ENCODE peak calls at places on chromosomes 7 and 10, in eight cellular contexts. G, W, F, D, P, H, R and E are unnamed samples. For H3K27me3, the result is how much of the 10 kb centered on the place peaks cover.

GRCh38 chr7:55534916-55535636 is 37.2 kb downstream of the VOPP1 start:
- ATAC-seq in H (peak), W (peak), F (no peak), R (no peak), D (no peak), P (no peak), G (no peak), E (no peak)

GRCh38 chr7:122273117-122273516 is 31.4 kb downstream of the FEZF1 start:
- ATAC-seq in W (no peak), P (no peak), G (no peak), F (no peak), D (no peak), R (no peak), H (no peak), E (no peak)

GRCh38 chr7:135684134-135684533 is 21.8 kb downstream of the STMP1 start:
- ATAC-seq in W (no peak), F (peak), P (peak), R (no peak), D (no peak), G (peak), H (no peak), E (no peak)

GRCh38 chr10:108434818-108435217 is 1270.3 kb upstream of the SORCS1 start:
- ATAC-seq in F (no peak), W (no peak), P (no peak), R (no peak), G (no peak), D (no peak), H (no peak), E (no peak)

GRCh38 chr10:85891471-85891870 is 475.1 kb downstream of the GRID1 start:
- ATAC-seq in D (no peak), F (no peak), R (no peak), G (no peak), W (no peak), H (no peak), P (no peak), E (no peak)

GRCh38 chr10:5195727-5196374 is 786 bp upstream of the AKR1C4 start:
- ATAC-seq in G (no peak), F (no peak), P (no peak), H (no peak), D (peak), R (no peak), W (peak), E (no peak)

GRCh38 chr7:7869036-7869435 is 99.6 kb upstream of the GLCCI1 start:
- ATAC-seq in H (no peak), D (no peak), R (no peak), P (no peak), W (no peak), G (no peak), F (peak), E (no peak)

GRCh38 chr10:26090762-26091161 is 125.8 kb upstream of the GAD2 start:
- ATAC-seq in R (no peak), W (no peak), F (no peak), H (no peak), G (no peak), D (no peak), P (no peak), E (no peak)

GRCh38 chr7:157271991-157272324 is 64.8 kb upstream of the DNAJB6 start:
- ATAC-seq in H (no peak), W (peak), D (peak), P (peak), R (peak), G (peak), F (peak), E (peak)

GRCh38 chr7:133860628-133861135 is 266.5 kb upstream of the LRGUK start:
- ATAC-seq in F (no peak), H (no peak), R (no peak), P (peak), W (no peak), D (no peak), G (no peak), E (no peak)

GRCh38 chr7:133858311-133858710 is 268.8 kb upstream of the LRGUK start:
- ATAC-seq in H (no peak), R (no peak), D (no peak), P (no peak), G (no peak), F (no peak), W (no peak), E (no peak)

GRCh38 chr7:133861876-133862275 is 265.3 kb upstream of the LRGUK start:
- ATAC-seq in G (no peak), R (no peak), W (no peak), H (no peak), F (no peak), P (no peak), D (no peak), E (no peak)

GRCh38 chr7:133859191-133859590 is 267.9 kb upstream of the LRGUK start:
- ATAC-seq in P (no peak), D (no peak), W (no peak), H (no peak), G (no peak), F (no peak), R (no peak), E (no peak)

DNA sequence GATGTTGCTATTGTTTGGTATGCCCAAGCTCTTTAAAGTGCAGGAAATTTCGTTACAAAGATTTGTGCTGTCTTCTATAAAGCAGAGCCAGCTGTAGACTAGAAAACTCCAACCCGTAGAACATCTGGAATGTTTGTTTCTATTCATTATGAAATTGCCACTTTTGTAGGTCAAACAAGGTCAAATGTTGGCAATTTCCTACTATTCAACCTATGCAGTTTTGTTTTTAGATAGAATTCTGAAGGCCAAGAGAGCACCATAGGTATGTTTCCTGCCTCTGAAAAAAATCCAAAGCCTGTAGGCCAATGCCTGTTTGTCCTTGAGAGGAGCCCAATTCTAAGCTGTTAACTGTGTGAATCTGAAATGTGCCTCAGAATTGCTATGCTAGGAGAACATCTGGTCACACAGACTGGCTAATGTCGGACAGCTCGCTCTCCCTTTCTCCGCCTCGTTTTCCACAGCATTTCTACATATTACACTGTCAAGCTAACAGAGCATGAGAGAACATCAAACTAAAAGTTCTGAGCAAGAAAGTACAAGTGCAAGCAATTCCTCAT is 267.2 kb upstream of the LRGUK start:
- ATAC-seq in W (no peak), G (no peak), R (no peak), F (no peak), H (no peak), D (no peak), P (no peak), E (no peak)
- H3K27me3 ChIP-seq in W (under half), G (under half), R (under half), F (under half), H (under half), D (under half), P (under half), E (under half)

GRCh38 chr7:40580776-40581175 is 446.0 kb downstream of the SUGCT start:
- ATAC-seq in G (no peak), F (no peak), W (no peak), D (no peak), R (no peak), P (no peak), H (no peak), E (no peak)

GRCh38 chr7:40584667-40585433 is 450.0 kb downstream of the SUGCT start:
- ATAC-seq in H (no peak), R (no peak), W (no peak), G (no peak), P (peak), D (no peak), F (no peak), E (no peak)

GRCh38 chr7:40579401-40579800 is 444.6 kb downstream of the SUGCT start:
- ATAC-seq in W (no peak), P (peak), F (no peak), H (no peak), G (no peak), R (no peak), D (no peak), E (no peak)

GRCh38 chr7:40586197-40586596 is 451.4 kb downstream of the SUGCT start:
- ATAC-seq in D (no peak), G (no peak), W (no peak), F (no peak), P (peak), R (no peak), H (no peak), E (no peak)

DNA sequence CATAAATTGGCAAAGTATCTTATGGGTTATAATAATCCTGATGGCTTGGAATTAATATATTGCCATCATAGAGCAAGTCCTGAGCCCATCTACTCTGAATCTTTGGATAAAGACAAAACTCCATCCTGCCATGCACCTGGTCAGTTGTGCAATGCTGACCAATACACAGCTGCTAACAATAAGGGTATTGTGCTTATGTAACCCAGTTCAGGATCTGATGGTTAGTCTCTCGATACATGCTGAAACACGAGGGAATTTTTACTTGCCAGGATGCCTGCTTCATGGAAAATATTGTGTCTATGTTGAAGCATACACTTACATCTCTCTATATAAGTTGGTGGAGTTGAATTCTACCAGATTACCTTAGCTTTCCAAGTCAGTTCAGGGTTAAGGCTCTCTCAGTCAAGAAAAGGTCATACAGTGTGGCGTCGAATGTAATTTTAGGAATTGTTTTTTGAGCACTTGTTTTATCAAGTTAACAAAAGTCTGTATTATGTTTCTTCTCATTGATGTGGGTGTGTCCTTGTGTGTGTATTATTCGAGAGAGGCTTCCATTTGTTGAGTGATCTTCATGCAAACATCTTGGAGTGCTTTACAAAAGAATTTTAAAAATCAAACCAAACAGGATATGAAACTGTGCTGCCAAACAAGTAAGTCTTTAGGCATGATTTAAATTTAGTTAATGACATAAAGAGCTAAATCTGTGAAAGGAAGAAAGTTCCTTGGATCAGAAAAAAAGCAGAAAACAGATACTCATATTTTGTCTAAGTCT is 449.0 kb downstream of the SUGCT start:
- ATAC-seq in F (peak), P (no peak), H (no peak), G (no peak), R (peak), D (no peak), W (peak), E (no peak)
- H3K27ac ChIP-seq in F (no peak), P (no peak), H (no peak), G (no peak), R (no peak), D (no peak), W (no peak), E (no peak)

GRCh38 chr10:101694674-101695403 is at the start of gene FBXW4:
- ATAC-seq in D (peak), G (peak), P (peak), F (peak), R (peak), H (peak), W (peak), E (peak)
- TF ChIP-seq POLR2A in D (peak), G (peak), P (peak), F (peak), R (peak), H (peak), W (peak), E (peak)

GRCh38 chr7:80302636-80303035 is 168.0 kb downstream of the GNAI1 start:
- ATAC-seq in P (peak), D (no peak), H (no peak), F (no peak), R (no peak), G (no peak), W (no peak), E (no peak)
- H3K27me3 ChIP-seq in P (under half), D (under half), H (under half), F (under half), R (under half), G (under half), W (under half), E (under half)

DNA sequence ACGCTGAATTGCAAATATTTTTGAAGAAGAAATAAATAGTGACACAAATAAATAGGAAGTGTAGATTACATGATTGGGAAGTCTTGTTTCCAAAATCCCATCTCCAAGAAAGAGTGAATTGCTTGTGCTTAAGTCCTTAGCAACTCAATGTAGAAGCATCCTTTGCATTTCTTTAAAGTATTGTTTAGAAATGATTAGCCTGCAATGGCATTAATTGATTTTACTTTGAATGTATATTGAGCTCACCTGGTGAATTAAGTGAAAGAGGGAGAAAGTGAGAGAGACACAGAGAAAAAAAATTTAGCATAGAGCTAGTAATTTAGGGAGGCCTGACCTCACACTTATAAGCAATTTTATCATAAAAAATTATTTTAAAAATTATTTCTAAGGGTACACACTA is 49.0 kb upstream of the PCLO start:
- ATAC-seq in W (no peak), H (no peak), G (no peak), P (no peak), F (no peak), R (no peak), D (no peak), E (no peak)
- H3K27ac ChIP-seq in W (no peak), H (no peak), G (no peak), P (no peak), F (no peak), R (no peak), D (no peak), E (no peak)

GRCh38 chr10:103691723-103692380 is 163.5 kb downstream of the SH3PXD2A start:
- ATAC-seq in P (no peak), D (no peak), W (no peak), F (no peak), R (no peak), G (no peak), H (peak), E (no peak)

GRCh38 chr10:103693812-103694205 is 161.6 kb downstream of the SH3PXD2A start:
- ATAC-seq in F (no peak), P (no peak), W (no peak), G (no peak), R (no peak), H (no peak), D (no peak), E (no peak)

GRCh38 chr10:103692421-103693069 is 162.8 kb downstream of the SH3PXD2A start:
- ATAC-seq in D (no peak), F (no peak), W (no peak), G (no peak), P (no peak), H (no peak), R (no peak), E (no peak)

GRCh38 chr10:103691267-103691666 is 164.1 kb downstream of the SH3PXD2A start:
- ATAC-seq in R (no peak), P (no peak), D (no peak), W (no peak), H (no peak), G (no peak), F (no peak), E (no peak)

GRCh38 chr10:103693070-103693811 is 162.1 kb downstream of the SH3PXD2A start:
- ATAC-seq in R (no peak), P (peak), W (no peak), D (peak), H (peak), G (no peak), F (no peak), E (peak)
- TF ChIP-seq POLR2A in R (no peak), P (no peak), W (no peak), D (no peak), H (no peak), G (no peak), F (no peak), E (no peak)

GRCh38 chr10:129968937-129969527 is 5.0 kb upstream of the EBF3 start:
- ATAC-seq in H (no peak), R (no peak), P (peak), F (peak), G (peak), D (peak), W (peak), E (no peak)

GRCh38 chr10:129966370-129966769 is 2.3 kb upstream of the EBF3 start:
- ATAC-seq in D (no peak), W (no peak), P (no peak), R (no peak), G (no peak), F (no peak), H (no peak), E (no peak)

GRCh38 chr10:129968020-129968861 is 4.2 kb upstream of the EBF3 start:
- ATAC-seq in G (no peak), D (no peak), R (no peak), H (no peak), F (no peak), P (no peak), W (no peak), E (no peak)

GRCh38 chr10:129966831-129967578 is 2.9 kb upstream of the EBF3 start:
- ATAC-seq in W (no peak), G (no peak), D (no peak), R (no peak), H (no peak), F (no peak), P (no peak), E (no peak)

DNA sequence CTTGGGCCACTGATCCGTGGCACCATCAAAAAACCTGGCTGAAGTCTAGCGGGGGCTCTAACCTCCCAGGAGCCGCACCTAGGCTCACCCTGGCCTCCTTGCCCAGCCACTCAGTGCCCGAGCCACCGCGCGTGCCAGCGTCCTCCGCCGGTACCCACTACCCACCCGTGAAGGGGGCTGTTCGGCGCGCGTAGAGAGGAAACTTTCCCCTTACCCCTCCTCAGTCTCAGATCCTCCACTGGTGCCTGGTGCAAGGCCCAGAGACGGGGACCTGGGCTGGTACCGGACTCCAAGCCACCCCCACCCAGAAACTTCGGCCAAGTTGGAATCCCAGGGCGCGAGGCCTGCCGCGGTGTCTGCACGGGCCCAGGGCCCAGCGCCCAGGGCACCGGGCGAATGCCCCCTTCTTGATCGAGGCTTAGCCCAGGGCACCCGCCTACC is 3.5 kb upstream of the EBF3 start:
- ATAC-seq in G (no peak), H (no peak), R (no peak), P (no peak), W (no peak), D (no peak), F (no peak), E (no peak)
- H3K27me3 ChIP-seq in G (under half), H (under half), R (half or more), P (half or more), W (half or more), D (under half), F (half or more), E (half or more)